ENCODE peak calls at places on chromosomes 4 and X, in seven cellular contexts. V is RWPE1, Z is breast epithelium, F is thyroid gland, B is Karpas-422, Y is psoas muscle, T is right cardiac atrium. S is an unnamed sample.

GRCh38 chr4:142473960-142474338 is 372.2 kb downstream of the INPP4B start:
- DNase-seq in F (peak; percentile 27), T (no peak), B (no peak), V (no peak), Y (no peak), Z (no peak), S (no peak)

GRCh38 chrX:6941041-6941440 is 206.5 kb upstream of the STS start:
- DNase-seq in T (no peak), B (no peak), F (no peak), Y (no peak), Z (no peak), V (no peak), S (no peak)

GRCh38 chrX:153650959-153651358 is 4.0 kb downstream of the DUSP9 start:
- DNase-seq in Z (no peak), F (no peak), B (no peak), T (no peak), Y (no peak), V (no peak), S (no peak)

GRCh38 chrX:101708180-101708579 is 48.5 kb upstream of the ARMCX2 start:
- DNase-seq in F (no peak), V (no peak), T (no peak), B (no peak), Z (no peak), Y (no peak), S (no peak)

GRCh38 chr4:151644625-151645024 is 116.2 kb downstream of the GATB start:
- DNase-seq in F (peak; percentile 8), B (peak; percentile 82), V (peak; percentile 13), Y (no peak), Z (no peak), T (no peak), S (no peak)

GRCh38 chr4:79977131-79977840 is 95.7 kb downstream of the ANTXR2 start:
- DNase-seq in F (no peak), T (no peak), Y (no peak), Z (no peak), B (no peak), V (no peak), S (no peak)

GRCh38 chr4:147407261-147408045 is 73.4 kb upstream of the EDNRA start:
- DNase-seq in F (no peak), Z (no peak), T (no peak), V (no peak), B (peak; percentile 68), Y (no peak), S (no peak)

GRCh38 chrX:24242649-24243556 is 71.0 kb downstream of the SUPT20HL2 start:
- DNase-seq in Z (no peak), F (peak; percentile 16), B (peak; percentile 76), T (peak; percentile 71), Y (peak; percentile 77), V (no peak), S (no peak)

GRCh38 chr4:80183196-80184052 is 13.9 kb upstream of the PRDM8 start:
- DNase-seq in Z (no peak), T (peak; percentile 39), Y (peak; percentile 67), B (no peak), V (no peak), F (no peak), S (peak; percentile 50)

GRCh38 chr4:68366600-68366999 is 16.7 kb upstream of the YTHDC1 start:
- DNase-seq in Y (no peak), F (no peak), V (no peak), B (no peak), T (no peak), Z (no peak), S (no peak)

GRCh38 chr4:158863296-158863695 is 94.5 kb downstream of the FNIP2 start:
- DNase-seq in T (no peak), B (no peak), Y (no peak), Z (no peak), F (no peak), V (no peak), S (no peak)

GRCh38 chr4:151991001-151991883 is 230.4 kb upstream of the GATB start:
- DNase-seq in V (no peak), B (no peak), Y (no peak), F (no peak), T (peak; percentile 26), Z (no peak), S (no peak)

GRCh38 chr4:159549092-159549491 is 446.2 kb downstream of the RAPGEF2 start:
- DNase-seq in T (no peak), Y (no peak), V (peak; percentile 3), Z (no peak), F (no peak), B (no peak), S (no peak)

GRCh38 chrX:77572322-77572721 is 125.1 kb downstream of the FGF16 start:
- DNase-seq in Y (no peak), B (no peak), T (no peak), V (peak; percentile 3), Z (no peak), F (no peak), S (no peak)

GRCh38 chr4:14994242-14994641 is 8.0 kb upstream of the CPEB2 start:
- DNase-seq in Y (no peak), B (no peak), F (no peak), V (peak; percentile 13), Z (no peak), T (no peak), S (no peak)

GRCh38 chr4:140344621-140345020 is 28.8 kb upstream of the SCOC start:
- DNase-seq in B (no peak), V (no peak), T (no peak), Y (no peak), F (no peak), Z (no peak), S (no peak)

GRCh38 chr4:1332686-1333085 is 14.3 kb upstream of the UVSSA start:
- DNase-seq in F (no peak), B (no peak), V (no peak), Y (no peak), T (peak; percentile 8), Z (no peak), S (no peak)

GRCh38 chrX:110402091-110402854 is 43.6 kb downstream of the RTL9 start:
- DNase-seq in Z (peak; percentile 59), F (no peak), B (no peak), V (peak; percentile 40), Y (peak; percentile 66), T (peak; percentile 41), S (no peak)

GRCh38 chrX:104318330-104319009 is 63.7 kb upstream of the ESX1 start:
- DNase-seq in T (no peak), Y (no peak), B (no peak), Z (no peak), F (no peak), V (peak; percentile 44), S (no peak)

DNA sequence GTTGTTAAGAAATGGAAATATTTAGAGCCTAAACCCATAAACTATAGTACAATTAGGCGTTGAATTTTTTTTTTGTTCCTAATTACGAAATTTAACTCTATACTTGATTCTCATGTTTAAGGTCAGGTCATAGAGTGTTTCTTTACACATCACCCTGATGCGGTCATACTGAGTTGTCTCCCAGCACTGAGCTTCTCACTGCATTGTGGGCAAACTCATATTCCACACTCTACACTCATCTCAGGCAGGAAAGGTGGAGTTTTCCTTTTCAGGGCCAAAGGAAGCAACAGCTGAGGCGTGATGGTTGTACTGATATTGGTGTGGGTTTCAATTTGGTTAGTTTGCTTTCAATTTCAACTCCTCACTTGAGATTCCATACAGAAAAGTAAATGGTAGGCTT is 75.4 kb downstream of the FAT4 start:
- DNase-seq in V (peak; percentile 47), Y (no peak), Z (no peak), F (no peak), B (no peak), T (no peak), S (no peak)
- H3K27ac ChIP-seq in V (no peak overlapping the region), Y (peak overlapping the region; percentile 34), Z (peak overlapping the region; percentile 37), F (no peak overlapping the region), B (no peak overlapping the region), T (peak overlapping the region; percentile 67), S (no peak overlapping the region)

GRCh38 chrX:123223409-123223808 is 39.3 kb downstream of the GRIA3 start:
- DNase-seq in T (no peak), F (no peak), B (no peak), Z (no peak), V (no peak), Y (no peak), S (no peak)
- H3K27ac ChIP-seq in T (no peak overlapping the region), F (no peak overlapping the region), B (no peak overlapping the region), Z (no peak overlapping the region), V (no peak overlapping the region), Y (no peak overlapping the region), S (no peak overlapping the region)

GRCh38 chr4:103422467-103423219 is 224.5 kb upstream of the CENPE start:
- DNase-seq in F (no peak), V (no peak), B (no peak), Y (no peak), T (no peak), Z (no peak), S (no peak)

GRCh38 chr4:103424853-103425252 is 226.7 kb upstream of the CENPE start:
- DNase-seq in Y (no peak), V (peak; percentile 10), F (no peak), T (no peak), B (no peak), Z (no peak), S (no peak)

GRCh38 chr4:103423261-103423660 is 225.1 kb upstream of the CENPE start:
- DNase-seq in Y (no peak), B (no peak), V (no peak), F (no peak), T (no peak), Z (no peak), S (no peak)

GRCh38 chr4:103429283-103429682 is 231.1 kb upstream of the CENPE start:
- DNase-seq in Y (no peak), F (no peak), T (no peak), B (peak; percentile 76), Z (no peak), V (no peak), S (no peak)

DNA sequence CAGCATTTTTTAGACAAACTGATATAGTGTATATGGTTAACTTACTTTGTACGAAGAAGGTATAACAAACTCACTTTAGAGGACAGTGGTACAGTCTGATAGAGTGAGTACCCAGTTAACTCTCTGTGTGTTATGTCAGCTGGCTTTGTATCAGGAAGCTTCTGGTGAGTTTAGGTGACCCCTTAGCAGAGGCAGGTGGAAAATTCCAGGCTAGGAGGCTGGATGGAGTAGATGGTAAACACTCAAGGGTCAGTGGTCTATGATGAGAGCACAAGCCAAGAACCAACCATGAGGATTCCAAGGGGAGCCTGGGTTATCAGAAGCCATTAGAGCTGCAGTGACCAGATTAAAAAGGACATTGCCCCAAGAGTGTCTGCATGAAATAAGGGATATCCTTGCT is 227.3 kb upstream of the CENPE start:
- DNase-seq in Y (no peak), B (no peak), Z (no peak), V (no peak), T (no peak), F (no peak), S (no peak)
- H3K27ac ChIP-seq in Y (no peak overlapping the region), B (no peak overlapping the region), Z (no peak overlapping the region), V (no peak overlapping the region), T (no peak overlapping the region), F (no peak overlapping the region), S (no peak overlapping the region)

GRCh38 chrX:12865359-12865758 is 1.5 kb upstream of the TLR7 start:
- DNase-seq in T (no peak), F (no peak), Y (no peak), B (no peak), Z (no peak), V (no peak), S (no peak)
- H3K27ac ChIP-seq in T (no peak overlapping the region), F (no peak overlapping the region), Y (no peak overlapping the region), B (no peak overlapping the region), Z (no peak overlapping the region), V (no peak overlapping the region), S (no peak overlapping the region)

DNA sequence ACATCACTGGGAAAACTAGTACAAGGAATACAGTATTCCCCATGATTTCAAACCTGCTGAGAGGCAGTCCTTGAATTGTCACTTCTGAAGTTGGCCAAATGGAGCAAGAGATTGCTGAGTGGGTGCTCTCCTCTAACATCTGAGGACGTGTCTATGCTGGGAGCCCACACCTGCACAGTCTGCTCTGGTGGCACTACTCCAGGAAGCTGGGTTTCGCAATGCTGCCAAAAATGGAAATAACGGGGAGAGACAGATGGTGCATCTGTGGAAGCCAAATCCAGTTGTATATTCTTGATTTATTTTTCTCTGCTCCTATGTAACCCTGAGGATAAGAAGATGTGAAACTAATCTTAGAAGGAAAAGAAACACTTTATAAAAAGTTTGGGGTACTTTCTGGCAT is 240.1 kb upstream of the CTSO start:
- DNase-seq in V (no peak), Z (no peak), T (no peak), Y (no peak), B (no peak), F (peak; percentile 53), S (no peak)
- H3K27ac ChIP-seq in V (no peak overlapping the region), Z (no peak overlapping the region), T (no peak overlapping the region), Y (no peak overlapping the region), B (no peak overlapping the region), F (no peak overlapping the region), S (no peak overlapping the region)

S was measured in CD4-positive, alpha-beta T cell.